ENCODE peak calls at places on chromosomes 1 and 21, in four cellular contexts. W is astrocyte of the spinal cord, V is B cell, N is left ventricle myocardium inferior. U is an unnamed sample.

GRCh38 chr1:7136166-7136953 is 351.1 kb downstream of the CAMTA1 start:
- DNase-seq in N (no peak), W (peak), V (no peak), U (no peak)

GRCh38 chr1:232620356-232620841 is 9.5 kb downstream of the SIPA1L2 start:
- DNase-seq in N (peak), V (no peak), W (peak), U (no peak)

GRCh38 chr1:104064391-104064790 is 314.7 kb downstream of the AMY1C start:
- DNase-seq in V (no peak), N (no peak), W (peak), U (no peak)

GRCh38 chr1:167974698-167975097 is 37.8 kb upstream of the MPC2 start:
- DNase-seq in W (no peak), N (no peak), V (no peak), U (no peak)

GRCh38 chr1:191371626-191372025 is 786.6 kb upstream of the RGS18 start:
- DNase-seq in W (peak), V (no peak), N (no peak), U (no peak)

GRCh38 chr1:160362168-160362941 is 4.5 kb upstream of the NHLH1 start:
- DNase-seq in N (no peak), V (no peak), W (no peak), U (no peak)

GRCh38 chr1:227257964-227258363 is 60.3 kb downstream of the CDC42BPA start:
- DNase-seq in N (no peak), W (no peak), V (no peak), U (no peak)

GRCh38 chr1:57637155-57637554 is 213.3 kb upstream of the DAB1 start:
- DNase-seq in W (no peak), V (no peak), N (no peak), U (no peak)

GRCh38 chr1:31155216-31155806 is 84.4 kb downstream of the NKAIN1 start:
- DNase-seq in W (peak), N (peak), V (peak), U (peak)
- TF ChIP-seq CTCF in W (no peak), N (peak), V (peak), U (peak)

GRCh38 chr1:68321084-68321685 is 88.9 kb upstream of the WLS start:
- DNase-seq in N (peak), V (no peak), W (peak), U (no peak)
- TF ChIP-seq CTCF in N (peak), V (no peak), W (peak), U (no peak)

GRCh38 chr1:16438516-16438915 is 1.3 kb upstream of the SPATA21 start:
- DNase-seq in W (no peak), N (no peak), V (no peak), U (no peak)

GRCh38 chr1:16434501-16434900 is 2.7 kb downstream of the SPATA21 start:
- DNase-seq in N (no peak), W (no peak), V (no peak), U (no peak)

GRCh38 chr1:16434007-16434406 is 3.2 kb downstream of the SPATA21 start:
- DNase-seq in W (no peak), N (no peak), V (no peak), U (no peak)

GRCh38 chr1:16440150-16440479 is 409 bp upstream of the NECAP2 start:
- DNase-seq in V (no peak), N (no peak), W (no peak), U (peak)

DNA sequence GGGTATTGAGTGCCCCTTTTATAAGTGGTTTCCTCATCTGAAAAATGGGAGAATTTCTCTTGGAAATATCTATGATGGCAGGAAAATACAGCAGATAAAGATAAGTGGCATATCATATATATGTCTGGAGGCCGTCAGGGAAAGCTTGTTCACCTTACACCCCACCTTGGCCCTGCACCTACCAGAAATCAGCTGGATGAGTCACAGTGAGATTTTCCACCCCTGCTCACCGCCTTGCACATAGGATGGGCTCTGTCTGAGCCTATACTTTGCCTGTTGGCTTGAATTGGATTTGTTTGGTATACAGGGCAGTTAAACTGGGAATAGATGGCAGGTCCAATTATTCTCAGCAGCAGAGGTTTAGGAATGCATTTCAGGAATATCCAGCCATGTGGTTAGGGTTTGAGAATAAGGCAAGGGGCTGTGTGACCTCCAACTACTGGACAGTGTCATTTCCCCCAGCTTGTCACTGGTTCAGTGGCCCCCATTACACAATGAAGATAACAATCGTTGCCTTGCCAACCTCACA is at the start of gene SPATA21:
- DNase-seq in V (no peak), W (no peak), N (no peak), U (no peak)
- TF ChIP-seq CTCF in V (no peak), W (no peak), N (no peak), U (no peak)

DNA sequence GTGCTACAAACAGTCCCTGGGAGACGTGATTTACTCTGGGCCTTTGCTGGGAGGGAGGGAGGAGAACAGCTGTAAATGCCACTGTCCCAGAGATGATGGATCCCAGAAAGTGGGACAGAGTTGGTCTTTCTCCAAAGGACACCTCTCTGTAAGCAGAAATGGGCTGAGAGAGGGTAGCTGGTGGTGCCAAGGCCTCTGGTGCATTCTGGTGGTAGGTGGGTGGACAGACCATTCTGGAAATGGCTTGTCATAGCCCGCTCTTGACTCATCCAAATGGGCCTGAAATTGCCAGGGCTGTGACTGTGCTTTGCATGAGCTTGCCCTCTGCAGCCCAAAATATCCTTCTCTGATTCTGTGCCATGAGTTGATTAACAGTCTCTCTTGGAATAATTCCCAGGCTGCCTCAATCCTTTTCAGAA is 36.1 kb downstream of the CCDC185 start:
- DNase-seq in N (no peak), W (peak), V (no peak), U (no peak)
- TF ChIP-seq CTCF in N (no peak), W (no peak), V (no peak), U (no peak)

GRCh38 chr1:92080128-92080985 is at the start of gene BTBD8:
- DNase-seq in V (peak), W (peak), N (peak), U (peak)
- TF ChIP-seq CTCF in V (no peak), W (no peak), N (peak), U (no peak)

GRCh38 chr1:40982721-40983120 is 3.2 kb downstream of the CTPS1 start:
- DNase-seq in V (no peak), W (no peak), N (no peak), U (no peak)

GRCh38 chr1:40984531-40984930 is 5.0 kb downstream of the CTPS1 start:
- DNase-seq in V (no peak), W (no peak), N (no peak), U (no peak)

GRCh38 chr1:40981702-40982448 is 2.4 kb downstream of the CTPS1 start:
- DNase-seq in W (no peak), N (no peak), V (no peak), U (no peak)

GRCh38 chr1:40984066-40984465 is 4.6 kb downstream of the CTPS1 start:
- DNase-seq in W (peak), V (no peak), N (no peak), U (no peak)

DNA sequence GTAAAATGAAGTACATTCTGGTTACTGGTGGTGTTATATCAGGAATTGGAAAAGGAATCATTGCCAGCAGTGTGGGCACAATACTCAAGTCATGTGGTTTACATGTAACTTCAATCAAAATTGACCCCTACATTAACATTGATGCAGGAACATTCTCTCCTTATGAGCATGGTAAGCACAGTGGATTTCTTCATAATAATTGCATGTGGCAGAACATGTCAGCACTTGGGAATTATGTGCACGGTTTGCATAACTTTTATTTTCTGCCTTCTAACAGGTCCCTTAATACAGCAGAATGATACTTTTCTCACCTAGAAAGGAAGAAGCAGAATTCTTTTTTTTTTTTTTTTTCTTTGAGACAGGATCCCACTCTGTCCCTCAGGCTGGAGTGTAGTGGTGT is 3.8 kb downstream of the CTPS1 start:
- DNase-seq in V (no peak), N (no peak), W (no peak), U (no peak)
- TF ChIP-seq CTCF in V (no peak), N (no peak), W (no peak), U (no peak)

DNA sequence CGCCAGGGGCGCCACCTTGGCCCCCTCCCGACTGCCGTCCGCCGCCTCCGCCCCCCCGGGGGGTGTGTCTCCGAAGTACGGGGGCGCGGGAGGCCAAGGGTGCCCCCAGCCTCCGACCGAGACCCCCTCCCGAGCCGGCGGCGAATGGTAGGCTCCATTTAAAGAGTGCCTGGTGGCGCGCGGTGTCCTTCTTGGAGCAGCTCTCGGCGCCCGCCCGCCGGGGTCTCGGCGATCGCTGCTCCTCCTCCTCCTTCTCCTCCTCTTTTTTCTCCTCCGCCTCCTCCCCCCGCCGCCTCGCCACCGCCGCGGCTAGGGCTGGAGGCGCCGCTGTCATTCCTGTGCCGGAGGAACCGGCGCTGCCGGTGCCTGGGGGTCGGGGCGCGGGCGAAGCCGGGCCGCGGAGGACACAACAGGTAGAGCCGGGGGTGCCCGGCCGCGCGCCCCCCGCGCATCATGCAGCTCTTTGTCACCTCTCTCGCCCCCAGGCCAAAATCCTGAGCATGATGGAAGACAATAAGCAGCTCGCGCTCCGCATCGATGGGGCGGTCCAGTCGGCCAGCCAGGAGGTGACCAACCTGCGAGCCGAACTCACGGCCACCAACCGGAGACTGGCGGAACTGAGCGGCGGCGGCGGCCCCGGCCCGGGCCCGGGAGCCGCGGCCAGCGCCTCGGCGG is at the start of gene KAZN:
- DNase-seq in N (peak), W (peak), V (no peak), U (peak)
- TF ChIP-seq CTCF in N (no peak), W (no peak), V (no peak), U (no peak)

GRCh38 chr1:28759257-28759656 is 22.5 kb downstream of the YTHDF2 start:
- DNase-seq in W (no peak), V (no peak), N (no peak), U (no peak)

GRCh38 chr1:28755701-28756100 is 19.0 kb downstream of the YTHDF2 start:
- DNase-seq in V (no peak), N (no peak), W (no peak), U (no peak)

GRCh38 chr1:28758420-28758819 is 21.7 kb downstream of the YTHDF2 start:
- DNase-seq in W (no peak), V (no peak), N (no peak), U (no peak)

GRCh38 chr1:28761189-28761588 is 24.4 kb downstream of the YTHDF2 start:
- DNase-seq in W (no peak), V (no peak), N (no peak), U (no peak)

GRCh38 chr1:28756846-28757245 is 20.1 kb downstream of the YTHDF2 start:
- DNase-seq in N (no peak), V (no peak), W (no peak), U (no peak)
- TF ChIP-seq CTCF in N (peak), V (peak), W (peak), U (peak)

DNA sequence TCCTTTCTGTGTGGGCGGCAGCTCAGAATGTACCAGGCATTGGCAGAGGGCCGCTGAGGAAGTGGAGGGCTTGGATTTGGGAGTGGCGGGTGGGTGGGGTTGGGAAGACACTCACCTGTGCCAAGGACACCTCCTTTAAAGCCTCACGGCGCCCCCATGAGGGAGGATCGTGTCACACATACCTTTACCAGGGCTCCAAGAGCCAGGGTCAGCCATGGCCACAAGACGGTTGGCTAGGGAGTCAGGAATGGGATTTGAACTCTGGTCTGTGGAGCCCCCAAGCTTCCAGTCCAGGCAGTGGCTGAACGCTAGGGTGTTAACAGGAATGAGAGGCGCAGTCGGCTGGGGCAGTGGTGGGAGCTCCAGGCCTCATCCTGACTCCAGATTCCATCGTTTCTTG is 4.6 kb downstream of the NBL1 start:
- DNase-seq in N (no peak), W (no peak), V (no peak), U (no peak)
- TF ChIP-seq CTCF in N (peak), W (no peak), V (no peak), U (peak)

GRCh38 chr21:16605588-16605987 is 875.8 kb downstream of the USP25 start:
- DNase-seq in N (no peak), W (peak), V (no peak), U (no peak)

GRCh38 chr21:16608209-16608830 is 878.5 kb downstream of the USP25 start:
- DNase-seq in W (no peak), V (no peak), N (no peak), U (no peak)
- TF ChIP-seq CTCF in W (no peak), V (no peak), N (peak), U (no peak)

U was measured in GM13977.